ENCODE peak calls at places on chromosomes 5 and 9, in seven cellular contexts. T is CD4-positive, alpha-beta T cell; Y is Calu3; A is stomach; C is SK-N-SH; K is CD8-positive, alpha-beta T cell; B is GM13976. Z is an unnamed sample.

GRCh38 chr9:132901859-132902831 is 23.4 kb downstream of the SPACA9 start:
- DNase-seq in T (peak; percentile 66), Y (peak; percentile 63), A (peak; percentile 70), C (peak; percentile 84), K (peak; percentile 65), B (peak; percentile 84), Z (peak; percentile 85)

GRCh38 chr9:98892296-98892695 is 51.4 kb upstream of the COL15A1 start:
- DNase-seq in T (no peak), Y (no peak), A (no peak), C (no peak), K (no peak), B (no peak), Z (no peak)

GRCh38 chr5:4531756-4532704 is 608.1 kb upstream of the ADAMTS16 start:
- DNase-seq in T (no peak), Y (no peak), A (no peak), C (no peak), K (no peak), B (no peak), Z (no peak)

GRCh38 chr5:56319281-56320242 is 86.4 kb upstream of the ANKRD55 start:
- DNase-seq in T (no peak), Y (no peak), A (no peak), C (no peak), K (no peak), B (no peak), Z (no peak)

GRCh38 chr9:72294952-72295351 is 70.1 kb downstream of the ZFAND5 start:
- DNase-seq in T (no peak), Y (peak; percentile 41), A (peak; percentile 31), C (no peak), K (no peak), B (no peak), Z (no peak)

GRCh38 chr5:150599281-150599680 is 41.2 kb upstream of the SYNPO start:
- DNase-seq in T (no peak), Y (no peak), A (no peak), C (no peak), K (no peak), B (no peak), Z (no peak)

GRCh38 chr5:7995688-7996294 is 126.8 kb downstream of the MTRR start:
- DNase-seq in T (no peak), Y (no peak), A (no peak), C (no peak), K (no peak), B (no peak), Z (no peak)

GRCh38 chr5:135045488-135045887 is 11.5 kb upstream of the PITX1 start:
- DNase-seq in T (no peak), Y (no peak), A (no peak), C (no peak), K (no peak), B (no peak), Z (no peak)

GRCh38 chr9:113895526-113895925 is 19.4 kb downstream of the ZNF618 start:
- DNase-seq in T (no peak), Y (no peak), A (no peak), C (no peak), K (no peak), B (no peak), Z (no peak)

GRCh38 chr5:139561655-139562451 is 714 bp downstream of the UBE2D2 start:
- DNase-seq in T (peak; percentile 5), Y (peak; percentile 57), A (peak; percentile 42), C (peak; percentile 83), K (no peak), B (peak; percentile 63), Z (peak; percentile 49)

GRCh38 chr5:124264499-124264898 is 481.9 kb downstream of the ZNF608 start:
- DNase-seq in T (no peak), Y (no peak), A (no peak), C (no peak), K (no peak), B (no peak), Z (no peak)

GRCh38 chr5:141934099-141934844 is 10.6 kb downstream of the DELE1 start:
- DNase-seq in T (no peak), Y (no peak), A (peak; percentile 61), C (peak; percentile 84), K (no peak), B (no peak), Z (no peak)

GRCh38 chr5:179858241-179858585 is 404 bp downstream of the MRNIP start:
- DNase-seq in T (peak; percentile 17), Y (peak; percentile 59), A (peak; percentile 44), C (peak; percentile 72), K (no peak), B (peak; percentile 72), Z (peak; percentile 18)

GRCh38 chr5:37816883-37817282 is 23.0 kb downstream of the GDNF start:
- DNase-seq in T (no peak), Y (no peak), A (no peak), C (no peak), K (no peak), B (no peak), Z (no peak)

GRCh38 chr5:26482817-26483375 is 555.5 kb downstream of the CDH9 start:
- DNase-seq in T (no peak), Y (peak; percentile 39), A (no peak), C (peak; percentile 63), K (no peak), B (peak; percentile 57), Z (peak; percentile 52)

GRCh38 chr5:129852747-129853352 is 51.4 kb upstream of the CHSY3 start:
- DNase-seq in T (peak; percentile 55), Y (peak; percentile 89), A (peak; percentile 76), C (peak; percentile 46), K (peak; percentile 27), B (peak; percentile 7), Z (peak; percentile 88)

GRCh38 chr9:121557581-121558422 is 58.2 kb upstream of the GGTA1 start:
- DNase-seq in T (no peak), Y (peak; percentile 67), A (peak; percentile 68), C (no peak), K (no peak), B (peak; percentile 61), Z (peak; percentile 63)

GRCh38 chr5:78647838-78648358 is 674 bp downstream of the LHFPL2 start:
- DNase-seq in T (no peak), Y (peak; percentile 62), A (peak; percentile 60), C (no peak), K (no peak), B (peak; percentile 63), Z (peak; percentile 59)

GRCh38 chr9:96045811-96046210 is 170.3 kb downstream of the ERCC6L2 start:
- DNase-seq in T (no peak), Y (no peak), A (no peak), C (no peak), K (no peak), B (no peak), Z (no peak)

GRCh38 chr5:113357696-113358476 is 76.9 kb downstream of the TSSK1B start:
- DNase-seq in T (no peak), Y (no peak), A (no peak), C (no peak), K (no peak), B (no peak), Z (no peak)

GRCh38 chr9:19788614-19789271 is at the start of gene SLC24A2:
- DNase-seq in T (no peak), Y (no peak), A (no peak), C (peak; percentile 79), K (no peak), B (no peak), Z (peak; percentile 37)

GRCh38 chr5:80149161-80149609 is 106.7 kb downstream of the SERINC5 start:
- DNase-seq in T (no peak), Y (no peak), A (no peak), C (no peak), K (no peak), B (no peak), Z (no peak)

GRCh38 chr5:123844873-123845272 is 332.9 kb downstream of the CSNK1G3 start:
- DNase-seq in T (no peak), Y (no peak), A (no peak), C (no peak), K (no peak), B (no peak), Z (no peak)

GRCh38 chr5:142428036-142428772 is 103.4 kb upstream of the SPRY4 start:
- DNase-seq in T (no peak), Y (no peak), A (no peak), C (no peak), K (no peak), B (no peak), Z (no peak)

GRCh38 chr5:170589643-170590042 is 85.8 kb downstream of the KCNIP1 start:
- DNase-seq in T (no peak), Y (no peak), A (no peak), C (no peak), K (no peak), B (no peak), Z (no peak)

GRCh38 chr5:14556015-14556414 is 25.6 kb upstream of the OTULINL start:
- DNase-seq in T (no peak), Y (no peak), A (no peak), C (no peak), K (no peak), B (no peak), Z (no peak)
- TF ChIP-seq CTCF in T (no peak), Y (no peak), A (no peak), C (no peak), K (no peak), B (no peak), Z (no peak)

DNA sequence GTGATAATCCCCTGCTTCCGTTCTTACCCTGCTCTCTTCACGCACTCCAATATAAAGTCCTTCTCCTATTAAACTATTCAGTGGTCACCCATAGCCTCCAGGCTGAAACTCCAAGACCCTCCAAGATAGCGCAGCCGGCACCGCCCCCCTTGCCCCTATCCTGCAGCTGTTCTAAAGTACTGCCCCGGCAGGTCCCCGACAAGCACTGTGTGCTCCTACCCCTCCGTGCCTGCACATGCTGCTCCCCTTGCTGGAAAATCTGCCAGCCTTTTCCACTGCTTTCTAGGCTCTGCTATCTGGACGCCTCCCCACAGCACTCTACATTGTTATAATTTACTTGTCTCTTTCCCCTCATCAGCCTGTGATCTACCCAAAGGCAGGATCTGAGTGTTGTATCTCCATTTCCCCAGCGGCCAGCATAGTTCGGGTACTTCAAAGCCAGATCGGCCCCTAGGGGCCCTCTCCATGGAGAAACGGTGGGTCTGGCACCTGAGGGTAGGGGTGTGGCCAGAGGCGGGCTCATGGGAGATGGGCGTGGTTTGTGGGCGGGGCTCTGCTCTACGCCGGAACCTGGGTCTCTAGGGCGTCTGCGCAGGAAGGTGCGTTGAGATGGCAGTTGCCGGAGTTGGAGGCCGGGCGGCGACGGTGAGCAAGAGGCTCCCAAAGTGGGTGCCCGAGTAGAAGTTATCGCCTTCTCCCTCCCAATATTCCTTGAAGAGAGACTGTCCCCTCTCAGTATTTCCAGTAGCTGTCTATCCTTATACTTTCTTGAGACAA is 83.5 kb upstream of the RUSC2 start:
- DNase-seq in T (peak; percentile 2), Y (no peak), A (peak; percentile 73), C (no peak), K (no peak), B (no peak), Z (peak; percentile 36)
- TF ChIP-seq CTCF in T (no peak), Y (no peak), A (no peak), C (no peak), K (no peak), B (no peak), Z (no peak)

GRCh38 chr5:169512385-169512784 is 71.2 kb upstream of the SPDL1 start:
- DNase-seq in T (no peak), Y (no peak), A (no peak), C (no peak), K (no peak), B (no peak), Z (no peak)

GRCh38 chr5:169507051-169507450 is 76.5 kb upstream of the SPDL1 start:
- DNase-seq in T (no peak), Y (no peak), A (no peak), C (no peak), K (no peak), B (no peak), Z (no peak)

GRCh38 chr5:169511708-169512107 is 71.9 kb upstream of the SPDL1 start:
- DNase-seq in T (no peak), Y (no peak), A (no peak), C (no peak), K (no peak), B (no peak), Z (no peak)
- TF ChIP-seq CTCF in T (no peak), Y (no peak), A (no peak), C (peak; percentile 18), K (no peak), B (no peak), Z (peak; percentile 39)

GRCh38 chr5:90409318-90410177 is at the start of gene CETN3:
- DNase-seq in T (peak; percentile 80), Y (peak; percentile 95), A (peak; percentile 92), C (peak; percentile 85), K (peak; percentile 81), B (peak; percentile 89), Z (peak; percentile 87)
- TF ChIP-seq CTCF in T (no peak), Y (no peak), A (no peak), C (no peak), K (no peak), B (no peak), Z (no peak)

Z was measured in endothelial cell.